ENCODE peak calls at places on chromosomes 7 and 10, in ten cellular contexts. Y, O, K, T, U, F, R, D, W and B are unnamed samples.

GRCh38 chr7:52355059-52355458 is 680.4 kb upstream of the POM121L12 start:
- DNase-seq in D (no peak), O (no peak), T (no peak), K (no peak), F (no peak), W (no peak), R (no peak), U (no peak), Y (no peak), B (no peak)

GRCh38 chr10:89516149-89516832 is 19.1 kb downstream of the SLC16A12 start:
- DNase-seq in D (peak; percentile 42), W (no peak), K (peak; percentile 80), F (no peak), T (no peak), O (no peak), Y (no peak), U (no peak), R (no peak), B (no peak)

GRCh38 chr10:5611899-5612680 is 54.3 kb downstream of the ASB13 start:
- DNase-seq in T (no peak), K (no peak), U (no peak), D (no peak), O (no peak), Y (no peak), W (no peak), F (no peak), R (no peak), B (no peak)

GRCh38 chr10:132626019-132626760 is 88.6 kb downstream of the INPP5A start:
- DNase-seq in K (peak; percentile 62), W (peak; percentile 48), Y (no peak), O (no peak), D (no peak), F (no peak), U (no peak), R (no peak), T (no peak), B (no peak)

GRCh38 chr7:120725376-120726039 is 132.4 kb downstream of the TSPAN12 start:
- DNase-seq in Y (no peak), W (no peak), R (no peak), D (no peak), K (no peak), O (peak; percentile 43), F (no peak), U (no peak), T (peak; percentile 22), B (no peak)

GRCh38 chr7:95469850-95470249 is 15.9 kb upstream of the ASB4 start:
- DNase-seq in K (no peak), R (no peak), D (no peak), F (no peak), W (no peak), Y (no peak), O (no peak), U (no peak), T (peak; percentile 16), B (no peak)

GRCh38 chr7:5692845-5693278 is 88.6 kb downstream of the RNF216 start:
- DNase-seq in R (peak; percentile 91), F (no peak), O (no peak), U (no peak), W (no peak), T (peak; percentile 67), D (no peak), K (no peak), Y (no peak), B (no peak)

GRCh38 chr10:118459642-118460193 is 117.6 kb upstream of the FAM204A start:
- DNase-seq in Y (peak; percentile 59), K (peak; percentile 75), R (peak; percentile 52), O (peak; percentile 73), W (peak; percentile 61), F (peak; percentile 25), U (peak; percentile 59), D (peak; percentile 67), T (peak; percentile 63), B (peak; percentile 51)

GRCh38 chr7:132782777-132783633 is 206.7 kb upstream of the PLXNA4 start:
- DNase-seq in U (no peak), D (no peak), K (no peak), O (no peak), W (no peak), F (no peak), R (no peak), Y (no peak), T (no peak), B (no peak)

GRCh38 chr7:111292026-111292430 is 201.1 kb downstream of the LRRN3 start:
- DNase-seq in K (no peak), T (no peak), F (no peak), R (no peak), U (no peak), W (no peak), D (no peak), Y (no peak), O (no peak), B (no peak)

GRCh38 chr7:18715988-18716387 is 220.4 kb downstream of the HDAC9 start:
- DNase-seq in F (no peak), K (no peak), O (no peak), U (no peak), R (no peak), Y (no peak), T (no peak), W (no peak), D (no peak), B (no peak)

GRCh38 chr7:157476201-157476600 is 139.4 kb downstream of the DNAJB6 start:
- DNase-seq in T (no peak), O (no peak), Y (no peak), R (no peak), K (peak; percentile 27), W (no peak), F (no peak), U (peak; percentile 10), D (no peak), B (no peak)

GRCh38 chr7:113026941-113027340 is 59.7 kb downstream of the GPR85 start:
- DNase-seq in R (no peak), K (no peak), Y (no peak), W (no peak), D (no peak), T (no peak), U (no peak), O (no peak), F (no peak), B (no peak)

GRCh38 chr7:74544706-74545469 is 91.2 kb downstream of the GTF2IRD1 start:
- DNase-seq in U (peak; percentile 68), W (no peak), O (peak; percentile 34), F (peak; percentile 50), K (no peak), D (peak; percentile 65), T (peak; percentile 77), Y (peak; percentile 22), R (peak; percentile 17), B (peak; percentile 29)

GRCh38 chr7:30717181-30717580 is 34.8 kb upstream of the INMT start:
- DNase-seq in O (peak; percentile 37), F (no peak), U (no peak), T (no peak), R (peak; percentile 30), W (peak; percentile 51), Y (no peak), D (no peak), K (no peak), B (no peak)

GRCh38 chr10:121956111-121957061 is 18.6 kb downstream of the NSMCE4A start:
- DNase-seq in F (no peak), D (no peak), Y (no peak), U (no peak), K (no peak), T (no peak), R (peak; percentile 51), O (no peak), W (no peak), B (no peak)
- TF ChIP-seq POLR2AphosphoS5 in F (no peak), D (no peak), Y (no peak), U (no peak), K (no peak), T (no peak), R (no peak), O (no peak), W (no peak), B (no peak)

GRCh38 chr10:22620929-22621328 is 93.4 kb downstream of the PIP4K2A start:
- DNase-seq in U (no peak), K (no peak), D (no peak), R (no peak), O (no peak), Y (no peak), F (no peak), T (no peak), W (no peak), B (no peak)

GRCh38 chr10:22623624-22624263 is 90.6 kb downstream of the PIP4K2A start:
- DNase-seq in U (no peak), F (no peak), T (no peak), D (no peak), O (no peak), Y (no peak), W (no peak), K (no peak), R (no peak), B (no peak)

GRCh38 chr10:22622242-22622806 is 92.1 kb downstream of the PIP4K2A start:
- DNase-seq in Y (no peak), O (no peak), W (no peak), F (no peak), T (no peak), D (no peak), R (no peak), K (no peak), U (no peak), B (peak; percentile 50)

GRCh38 chr10:22620140-22620857 is 94.1 kb downstream of the PIP4K2A start:
- DNase-seq in Y (no peak), U (peak; percentile 61), W (peak; percentile 89), F (no peak), R (peak; percentile 91), D (peak; percentile 26), K (peak; percentile 77), T (peak; percentile 44), O (peak; percentile 91), B (no peak)

GRCh38 chr10:22621726-22622125 is 92.7 kb downstream of the PIP4K2A start:
- DNase-seq in W (no peak), Y (no peak), T (no peak), R (no peak), D (no peak), O (no peak), K (no peak), U (no peak), F (no peak), B (no peak)
- H3K27ac ChIP-seq in W (no peak overlapping the region), Y (no peak overlapping the region), T (peak overlapping the region; percentile 89), R (peak overlapping the region; percentile 88), D (no peak overlapping the region), O (no peak overlapping the region), K (no peak overlapping the region), U (no peak overlapping the region), F (no peak overlapping the region), B (peak overlapping the region; percentile 14)

GRCh38 chr10:103111031-103111917 is 81.8 kb downstream of the NT5C2 start:
- DNase-seq in R (no peak), Y (no peak), F (no peak), D (no peak), K (no peak), T (no peak), U (no peak), W (no peak), O (no peak), B (no peak)
- TF ChIP-seq POLR2AphosphoS5 in R (no peak), Y (peak; percentile 66), F (no peak), D (no peak), K (no peak), T (no peak), U (no peak), W (no peak), O (no peak), B (no peak)

DNA sequence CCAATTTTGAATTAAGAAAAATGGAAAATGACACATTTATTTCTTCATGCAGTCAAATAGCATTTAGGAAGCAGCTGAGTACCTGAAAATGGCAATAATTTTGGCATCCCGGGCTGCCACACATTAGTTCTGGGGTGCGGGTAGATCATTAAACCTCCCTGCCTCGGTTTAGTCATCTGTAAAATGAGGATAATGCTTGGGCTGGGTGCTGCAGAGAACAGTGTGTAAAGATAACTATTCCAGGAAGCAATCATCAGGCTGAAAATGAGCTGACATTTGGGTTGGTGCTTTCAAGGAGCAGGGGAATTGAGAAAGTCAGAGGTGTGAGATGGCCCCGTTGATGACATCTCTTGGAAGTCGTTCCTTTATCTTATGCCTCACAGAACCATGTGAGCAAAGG is 767.2 kb downstream of the PHTF2 start:
- DNase-seq in U (no peak), R (no peak), T (no peak), F (no peak), O (no peak), K (no peak), D (no peak), Y (no peak), W (no peak), B (no peak)
- H3K27ac ChIP-seq in U (no peak overlapping the region), R (no peak overlapping the region), T (no peak overlapping the region), F (no peak overlapping the region), O (no peak overlapping the region), K (no peak overlapping the region), D (no peak overlapping the region), Y (no peak overlapping the region), W (no peak overlapping the region), B (no peak overlapping the region)